ENCODE peak calls at places on chromosomes 11 and 22, in seven cellular contexts. One of them, this sample, is unnamed.

GRCh38 chr11:76672431-76673163 is 2.0 kb upstream of the LRRC32 start:
- DNase-seq in H1: no peak
- DNase-seq in SK-N-SH: no peak
- DNase-seq in GM12878: peak
- DNase-seq in K562: no peak
- DNase-seq in HepG2: no peak
- DNase-seq in HCT116: no peak
- DNase-seq in this sample: no peak

GRCh38 chr11:107702723-107703122 is 9.1 kb downstream of the SLN start:
- DNase-seq in H1: no peak
- DNase-seq in SK-N-SH: no peak
- DNase-seq in GM12878: no peak
- DNase-seq in K562: no peak
- DNase-seq in HepG2: no peak
- DNase-seq in HCT116: no peak
- DNase-seq in this sample: no peak

GRCh38 chr11:94694309-94695060 is 73.7 kb upstream of the AMOTL1 start:
- DNase-seq in H1: no peak
- DNase-seq in SK-N-SH: no peak
- DNase-seq in GM12878: no peak
- DNase-seq in K562: no peak
- DNase-seq in HepG2: no peak
- DNase-seq in HCT116: no peak
- DNase-seq in this sample: no peak

GRCh38 chr11:27720277-27720830 is 20.1 kb upstream of the BDNF start:
- DNase-seq in H1: peak
- DNase-seq in SK-N-SH: peak
- DNase-seq in GM12878: no peak
- DNase-seq in K562: peak
- DNase-seq in HepG2: no peak
- DNase-seq in HCT116: no peak
- DNase-seq in this sample: no peak

GRCh38 chr11:117979481-117980211 is 6.5 kb upstream of the IL10RA start:
- DNase-seq in H1: peak
- DNase-seq in SK-N-SH: no peak
- DNase-seq in GM12878: peak
- DNase-seq in K562: no peak
- DNase-seq in HepG2: no peak
- DNase-seq in HCT116: no peak
- DNase-seq in this sample: no peak

GRCh38 chr22:46661221-46661851 is 41.1 kb downstream of the GRAMD4 start:
- DNase-seq in H1: no peak
- DNase-seq in SK-N-SH: peak
- DNase-seq in GM12878: no peak
- DNase-seq in K562: no peak
- DNase-seq in HepG2: no peak
- DNase-seq in HCT116: peak
- DNase-seq in this sample: no peak

GRCh38 chr11:104319396-104319795 is 155.4 kb upstream of the PDGFD start:
- DNase-seq in H1: no peak
- DNase-seq in SK-N-SH: no peak
- DNase-seq in GM12878: no peak
- DNase-seq in K562: no peak
- DNase-seq in HepG2: no peak
- DNase-seq in HCT116: no peak
- DNase-seq in this sample: no peak

GRCh38 chr11:45282070-45282469 is 4.1 kb downstream of the SYT13 start:
- DNase-seq in H1: no peak
- DNase-seq in SK-N-SH: no peak
- DNase-seq in GM12878: no peak
- DNase-seq in K562: no peak
- DNase-seq in HepG2: no peak
- DNase-seq in HCT116: no peak
- DNase-seq in this sample: no peak

GRCh38 chr11:65860278-65861164 is at the start of gene MUS81:
- DNase-seq in H1: peak
- DNase-seq in SK-N-SH: peak
- DNase-seq in GM12878: peak
- DNase-seq in K562: peak
- DNase-seq in HepG2: peak
- DNase-seq in HCT116: peak
- DNase-seq in this sample: peak

GRCh38 chr22:49380095-49380827 is 447.4 kb downstream of the BRD1 start:
- DNase-seq in H1: no peak
- DNase-seq in SK-N-SH: no peak
- DNase-seq in GM12878: no peak
- DNase-seq in K562: no peak
- DNase-seq in HepG2: no peak
- DNase-seq in HCT116: no peak
- DNase-seq in this sample: no peak

GRCh38 chr22:19129871-19130270 is 1.2 kb upstream of the TSSK2 start:
- DNase-seq in H1: no peak
- DNase-seq in SK-N-SH: no peak
- DNase-seq in GM12878: no peak
- DNase-seq in K562: no peak
- DNase-seq in HepG2: no peak
- DNase-seq in HCT116: no peak
- DNase-seq in this sample: no peak

GRCh38 chr11:116913000-116913399 is 75.6 kb upstream of the APOA1 start:
- DNase-seq in H1: no peak
- DNase-seq in SK-N-SH: no peak
- DNase-seq in GM12878: no peak
- DNase-seq in K562: no peak
- DNase-seq in HepG2: no peak
- DNase-seq in HCT116: no peak
- DNase-seq in this sample: no peak

GRCh38 chr11:90134420-90135003 is at the start of gene NAALAD2:
- DNase-seq in H1: peak
- DNase-seq in SK-N-SH: peak
- DNase-seq in GM12878: no peak
- DNase-seq in K562: peak
- DNase-seq in HepG2: peak
- DNase-seq in HCT116: no peak
- DNase-seq in this sample: no peak

GRCh38 chr22:24133187-24133965 is 47.9 kb upstream of the SUSD2 start:
- DNase-seq in H1: no peak
- DNase-seq in SK-N-SH: no peak
- DNase-seq in GM12878: no peak
- DNase-seq in K562: no peak
- DNase-seq in HepG2: no peak
- DNase-seq in HCT116: no peak
- DNase-seq in this sample: no peak

GRCh38 chr22:42074153-42074750 is at the start of gene PHETA2:
- DNase-seq in H1: peak
- DNase-seq in SK-N-SH: peak
- DNase-seq in GM12878: no peak
- DNase-seq in K562: no peak
- DNase-seq in HepG2: no peak
- DNase-seq in HCT116: no peak
- DNase-seq in this sample: no peak

GRCh38 chr11:84290647-84291046 is 1004.5 kb upstream of the CCDC90B start:
- DNase-seq in H1: no peak
- DNase-seq in SK-N-SH: no peak
- DNase-seq in GM12878: no peak
- DNase-seq in K562: no peak
- DNase-seq in HepG2: no peak
- DNase-seq in HCT116: no peak
- DNase-seq in this sample: no peak

GRCh38 chr11:75523811-75524401 is 1.8 kb downstream of the GDPD5 start:
- DNase-seq in H1: no peak
- DNase-seq in SK-N-SH: no peak
- DNase-seq in GM12878: no peak
- DNase-seq in K562: no peak
- DNase-seq in HepG2: peak
- DNase-seq in HCT116: no peak
- DNase-seq in this sample: no peak

GRCh38 chr11:75526192-75526541 is 426 bp upstream of the GDPD5 start:
- DNase-seq in H1: no peak
- DNase-seq in SK-N-SH: no peak
- DNase-seq in GM12878: no peak
- DNase-seq in K562: no peak
- DNase-seq in HepG2: no peak
- DNase-seq in HCT116: no peak
- DNase-seq in this sample: no peak

GRCh38 chr11:75525433-75526191 is at the start of gene GDPD5:
- DNase-seq in H1: peak
- DNase-seq in SK-N-SH: peak
- DNase-seq in GM12878: no peak
- DNase-seq in K562: peak
- DNase-seq in HepG2: peak
- DNase-seq in HCT116: peak
- DNase-seq in this sample: no peak

GRCh38 chr11:75523189-75523588 is 2.6 kb downstream of the GDPD5 start:
- DNase-seq in H1: no peak
- DNase-seq in SK-N-SH: no peak
- DNase-seq in GM12878: no peak
- DNase-seq in K562: no peak
- DNase-seq in HepG2: no peak
- DNase-seq in HCT116: no peak
- DNase-seq in this sample: no peak

DNA sequence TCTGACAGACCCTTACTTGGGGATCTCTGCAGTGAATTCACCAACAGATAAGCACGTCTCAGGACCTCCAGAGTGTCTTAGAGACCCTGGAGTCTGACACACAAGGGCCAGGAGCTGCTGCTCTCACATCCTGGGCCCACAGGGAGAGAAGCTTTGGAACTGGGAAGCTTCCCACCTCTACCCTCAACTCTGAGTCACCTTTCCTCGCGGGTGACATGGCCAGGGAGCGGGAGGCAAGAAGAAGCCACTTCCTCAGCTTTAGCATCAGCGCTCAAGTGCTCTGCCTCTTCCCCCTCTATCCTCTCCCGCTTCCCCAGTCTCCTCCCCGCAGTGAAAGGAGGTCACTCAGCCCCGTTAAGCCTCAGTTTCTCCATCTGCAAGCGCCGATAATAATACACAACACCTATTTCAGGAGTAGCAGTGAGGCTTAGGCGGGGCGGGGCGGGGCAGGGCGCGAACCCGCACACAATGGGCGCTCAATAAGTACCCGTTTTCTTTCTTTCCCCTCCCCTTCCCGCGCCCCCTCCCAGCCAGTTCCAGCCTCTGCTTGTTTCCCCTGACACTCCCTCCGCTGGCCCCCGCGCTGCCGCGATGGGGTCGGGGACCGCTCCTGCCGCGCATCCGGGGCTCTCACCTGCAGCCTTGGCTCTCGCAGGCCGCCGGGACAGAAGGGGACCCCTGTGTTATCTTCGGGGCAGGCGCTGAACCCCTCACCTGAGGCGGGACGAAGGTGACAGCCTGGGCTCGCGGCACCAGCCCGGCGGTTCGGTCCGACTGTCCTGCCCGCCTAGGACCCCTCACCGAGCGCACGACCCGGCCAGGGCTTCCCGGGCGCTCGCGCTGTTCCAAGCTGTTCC is 937 bp downstream of the GDPD5 start:
- DNase-seq in H1: peak
- DNase-seq in SK-N-SH: peak
- DNase-seq in GM12878: no peak
- DNase-seq in K562: peak
- DNase-seq in HepG2: no peak
- DNase-seq in HCT116: no peak
- DNase-seq in this sample: no peak
- TF ChIP-seq SIN3A in H1: no peak
- TF ChIP-seq SIN3A in SK-N-SH: no peak
- TF ChIP-seq SIN3A in GM12878: no peak
- TF ChIP-seq SIN3A in K562: no peak
- TF ChIP-seq SIN3A in HepG2: no peak
- TF ChIP-seq SIN3A in HCT116: no peak
- TF ChIP-seq SIN3A in this sample: no peak

GRCh38 chr11:96155627-96156378 is 187.2 kb downstream of the MAML2 start:
- DNase-seq in H1: no peak
- DNase-seq in SK-N-SH: peak
- DNase-seq in GM12878: peak
- DNase-seq in K562: peak
- DNase-seq in HepG2: peak
- DNase-seq in HCT116: peak
- DNase-seq in this sample: no peak
- TF ChIP-seq CTCF in H1: peak
- TF ChIP-seq CTCF in SK-N-SH: peak
- TF ChIP-seq CTCF in GM12878: no peak
- TF ChIP-seq CTCF in K562: peak
- TF ChIP-seq CTCF in HepG2: peak
- TF ChIP-seq CTCF in HCT116: peak
- TF ChIP-seq CTCF in this sample: peak

DNA sequence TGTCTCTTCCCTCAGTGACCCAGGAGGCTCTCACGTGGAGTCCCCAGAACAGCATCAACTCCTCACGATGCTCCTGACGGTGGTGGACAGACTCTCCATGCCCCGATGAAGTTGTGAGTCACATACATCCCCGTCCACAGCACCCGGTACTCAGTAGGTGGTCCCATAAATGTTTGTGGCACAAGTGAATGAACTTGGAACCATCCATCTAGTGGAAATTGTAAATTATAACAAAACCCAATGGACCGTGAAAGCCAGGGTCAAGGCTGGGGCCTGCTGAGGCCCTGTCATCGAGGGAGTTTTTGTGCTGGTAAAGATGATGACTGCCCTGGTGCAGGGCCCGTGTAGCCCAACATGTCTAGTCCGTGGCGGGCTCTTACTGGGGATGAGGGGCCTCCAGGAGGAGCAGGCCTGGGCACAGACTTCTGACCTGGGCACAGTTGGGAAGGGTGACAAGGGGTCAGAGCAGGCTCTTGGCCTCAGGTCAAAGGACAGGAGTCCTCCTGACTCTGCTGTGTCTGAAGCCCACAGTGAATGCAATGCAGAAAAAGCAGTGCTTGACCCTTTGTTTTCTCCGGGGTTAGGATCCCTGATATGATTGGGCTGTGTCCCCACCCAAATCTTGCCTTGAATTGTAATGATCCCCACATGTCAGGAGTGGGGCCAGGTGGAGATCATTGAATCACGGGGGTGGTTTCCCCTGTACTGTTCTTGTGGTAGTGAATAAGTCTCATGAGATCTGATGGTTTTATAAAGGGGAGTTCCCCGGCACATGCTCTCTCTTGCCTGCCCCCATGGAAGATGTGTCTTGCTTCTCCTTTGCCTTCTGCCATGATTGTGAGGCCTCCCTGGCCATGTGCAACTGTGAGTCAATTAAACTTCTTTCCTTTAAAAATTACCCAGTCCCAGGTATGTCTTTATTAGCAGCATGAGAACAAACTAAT is 20.0 kb upstream of the SMIM38 start:
- DNase-seq in H1: no peak
- DNase-seq in SK-N-SH: no peak
- DNase-seq in GM12878: no peak
- DNase-seq in K562: no peak
- DNase-seq in HepG2: no peak
- DNase-seq in HCT116: no peak
- DNase-seq in this sample: no peak
- H3K4me3 ChIP-seq in H1: no peak
- H3K4me3 ChIP-seq in SK-N-SH: no peak
- H3K4me3 ChIP-seq in GM12878: no peak
- H3K4me3 ChIP-seq in K562: no peak
- H3K4me3 ChIP-seq in HepG2: no peak
- H3K4me3 ChIP-seq in HCT116: no peak
- H3K4me3 ChIP-seq in this sample: no peak

DNA sequence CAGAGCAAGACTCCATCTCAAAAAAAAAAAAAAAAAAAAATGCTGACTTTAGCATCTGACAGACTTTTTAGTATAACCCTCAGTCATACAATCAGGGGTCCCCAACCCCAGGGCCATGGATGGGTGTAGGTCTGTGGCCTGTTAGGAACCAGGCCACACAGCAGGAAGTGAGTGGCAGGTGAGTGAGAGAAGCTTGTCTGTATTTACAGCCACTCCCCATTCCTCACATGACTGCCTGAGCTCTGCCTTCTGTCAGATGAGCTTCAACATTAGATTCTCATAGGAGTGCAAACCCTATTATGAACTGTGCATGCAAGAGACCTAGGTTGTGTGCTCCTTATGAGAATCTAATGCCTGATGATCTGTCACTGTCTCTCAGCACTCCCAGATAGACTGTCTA is 3.3 kb downstream of the FAM227A start:
- DNase-seq in H1: no peak
- DNase-seq in SK-N-SH: no peak
- DNase-seq in GM12878: no peak
- DNase-seq in K562: no peak
- DNase-seq in HepG2: no peak
- DNase-seq in HCT116: no peak
- DNase-seq in this sample: no peak
- TF ChIP-seq SIN3A in H1: no peak
- TF ChIP-seq SIN3A in SK-N-SH: no peak
- TF ChIP-seq SIN3A in GM12878: no peak
- TF ChIP-seq SIN3A in K562: no peak
- TF ChIP-seq SIN3A in HepG2: no peak
- TF ChIP-seq SIN3A in HCT116: no peak
- TF ChIP-seq SIN3A in this sample: no peak